ENCODE peak calls at places on chromosomes 7 and 10, in seven cellular contexts. A, K, W, P, G, J and U are unnamed samples.

GRCh38 chr7:51198654-51199053 is 118.0 kb downstream of the COBL start:
- DNase-seq in A (no peak), K (no peak), W (no peak), P (no peak), G (no peak), J (no peak), U (no peak)

GRCh38 chr10:117892681-117893220 is 154.0 kb downstream of the RAB11FIP2 start:
- DNase-seq in A (no peak), K (no peak), W (no peak), P (no peak), G (no peak), J (no peak), U (no peak)

GRCh38 chr7:26681819-26682418 is 182.5 kb downstream of the SKAP2 start:
- DNase-seq in A (peak; percentile 34), K (no peak), W (no peak), P (no peak), G (peak; percentile 20), J (no peak), U (no peak)

GRCh38 chr10:131233611-131234258 is 77.8 kb downstream of the TCERG1L start:
- DNase-seq in A (no peak), K (no peak), W (no peak), P (no peak), G (no peak), J (no peak), U (no peak)

GRCh38 chr7:150450491-150450992 is at the start of gene GIMAP8:
- DNase-seq in A (no peak), K (peak; percentile 34), W (peak; percentile 81), P (peak; percentile 86), G (peak; percentile 78), J (no peak), U (no peak)

GRCh38 chr7:2716488-2716887 is 28.5 kb downstream of the AMZ1 start:
- DNase-seq in A (no peak), K (no peak), W (no peak), P (no peak), G (no peak), J (no peak), U (no peak)

GRCh38 chr7:26293569-26294308 is 2.1 kb downstream of the SNX10 start:
- DNase-seq in A (no peak), K (no peak), W (no peak), P (no peak), G (peak; percentile 85), J (no peak), U (no peak)

GRCh38 chr10:46028584-46029570 is 1.5 kb downstream of the NCOA4 start:
- DNase-seq in A (peak; percentile 58), K (peak; percentile 56), W (no peak), P (no peak), G (peak; percentile 51), J (peak; percentile 51), U (no peak)

GRCh38 chr7:142516038-142516501 is 233.2 kb upstream of the PRSS1 start:
- DNase-seq in A (peak; percentile 44), K (peak; percentile 60), W (no peak), P (no peak), G (peak; percentile 49), J (no peak), U (peak; percentile 57)

GRCh38 chr7:151168787-151169162 is 1.3 kb upstream of the GBX1 start:
- DNase-seq in A (no peak), K (no peak), W (peak; percentile 21), P (no peak), G (no peak), J (no peak), U (no peak)

GRCh38 chr7:148916186-148916585 is 32.1 kb upstream of the EZH2 start:
- DNase-seq in A (no peak), K (no peak), W (no peak), P (no peak), G (no peak), J (peak; percentile 2), U (no peak)

GRCh38 chr7:70193514-70193913 is 595.2 kb downstream of the AUTS2 start:
- DNase-seq in A (no peak), K (no peak), W (no peak), P (no peak), G (peak; percentile 2), J (no peak), U (no peak)

GRCh38 chr7:105618016-105618296 is 36.7 kb upstream of the EFCAB10 start:
- DNase-seq in A (no peak), K (no peak), W (peak; percentile 27), P (no peak), G (no peak), J (no peak), U (no peak)

GRCh38 chr10:33783078-33783477 is 448.6 kb upstream of the NRP1 start:
- DNase-seq in A (no peak), K (no peak), W (no peak), P (no peak), G (no peak), J (no peak), U (no peak)

GRCh38 chr10:125823663-125824251 is 411 bp downstream of the BCCIP start:
- DNase-seq in A (no peak), K (peak; percentile 25), W (no peak), P (no peak), G (peak; percentile 22), J (no peak), U (no peak)

GRCh38 chr10:91829268-91829667 is 31.0 kb downstream of the TNKS2 start:
- DNase-seq in A (no peak), K (no peak), W (no peak), P (no peak), G (no peak), J (no peak), U (no peak)

GRCh38 chr7:130277763-130278643 is 11.3 kb downstream of the CPA2 start:
- DNase-seq in A (peak; percentile 30), K (peak; percentile 42), W (no peak), P (no peak), G (no peak), J (no peak), U (no peak)

GRCh38 chr10:80168679-80169380 is 36.3 kb downstream of the PLAC9 start:
- DNase-seq in A (peak; percentile 60), K (no peak), W (no peak), P (no peak), G (no peak), J (no peak), U (no peak)

GRCh38 chr7:118259115-118259514 is 34.6 kb downstream of the ANKRD7 start:
- DNase-seq in A (no peak), K (no peak), W (no peak), P (no peak), G (no peak), J (no peak), U (no peak)

GRCh38 chr10:91626936-91627335 is 5.9 kb downstream of the PPP1R3C start:
- DNase-seq in A (no peak), K (no peak), W (no peak), P (no peak), G (no peak), J (no peak), U (no peak)

GRCh38 chr7:30894866-30895408 is 16.7 kb upstream of the AQP1 start:
- DNase-seq in A (no peak), K (no peak), W (no peak), P (peak; percentile 30), G (no peak), J (no peak), U (no peak)

GRCh38 chr10:85542936-85543730 is 823.5 kb downstream of the GRID1 start:
- DNase-seq in A (no peak), K (no peak), W (no peak), P (no peak), G (no peak), J (no peak), U (no peak)

DNA sequence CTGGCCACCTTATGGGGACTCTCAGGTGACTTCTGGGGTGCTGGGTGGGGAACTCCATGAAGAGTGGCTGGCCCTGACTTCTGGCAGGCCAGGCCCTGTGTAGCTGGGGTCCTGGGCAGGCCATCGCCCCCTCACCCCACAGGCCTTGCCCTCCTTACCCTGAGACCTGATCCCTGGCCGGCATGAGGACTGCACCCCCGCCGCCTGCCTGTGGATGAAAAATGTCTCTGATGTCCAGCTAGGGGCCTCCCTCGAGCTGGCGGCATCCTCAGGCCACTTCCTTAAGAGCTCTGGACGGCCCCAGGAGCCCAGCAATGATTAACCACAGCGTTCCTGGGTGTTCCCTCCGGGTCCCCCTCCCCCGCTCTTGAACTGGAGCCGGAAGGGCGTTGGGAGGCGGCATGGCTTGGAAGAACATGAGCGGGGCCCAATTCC is 31.8 kb upstream of the SHH start:
- DNase-seq in A (peak; percentile 96), K (peak; percentile 88), W (peak; percentile 93), P (peak; percentile 52), G (no peak), J (no peak), U (no peak)
- TF ChIP-seq CTCF in A (no peak), K (no peak), W (peak; percentile 16), P (no peak), G (no peak), J (no peak), U (no peak)

GRCh38 chr7:122887848-122888247 is 1.6 kb upstream of the CADPS2 start:
- DNase-seq in A (no peak), K (no peak), W (no peak), P (no peak), G (no peak), J (no peak), U (no peak)

GRCh38 chr7:122889116-122889515 is 2.9 kb upstream of the CADPS2 start:
- DNase-seq in A (no peak), K (no peak), W (no peak), P (no peak), G (no peak), J (no peak), U (no peak)

GRCh38 chr7:122885583-122886356 is 490 bp downstream of the CADPS2 start:
- DNase-seq in A (peak; percentile 46), K (peak; percentile 45), W (peak; percentile 74), P (peak; percentile 79), G (no peak), J (no peak), U (no peak)

GRCh38 chr7:122886357-122887081 is at the start of gene CADPS2:
- DNase-seq in A (peak; percentile 91), K (peak; percentile 85), W (peak; percentile 95), P (peak; percentile 90), G (peak; percentile 19), J (no peak), U (no peak)

GRCh38 chr7:122887198-122887597 is 938 bp upstream of the CADPS2 start:
- DNase-seq in A (peak; percentile 69), K (peak; percentile 69), W (peak; percentile 79), P (peak; percentile 76), G (peak; percentile 5), J (peak; percentile 38), U (no peak)
- TF ChIP-seq CTCF in A (no peak), K (no peak), W (peak; percentile 26), P (no peak), G (no peak), J (peak; percentile 33), U (no peak)

GRCh38 chr10:97179731-97180366 is 5.9 kb downstream of the SLIT1 start:
- DNase-seq in A (no peak), K (no peak), W (peak; percentile 60), P (no peak), G (no peak), J (no peak), U (no peak)
- TF ChIP-seq CTCF in A (no peak), K (no peak), W (no peak), P (no peak), G (no peak), J (no peak), U (peak; percentile 29)

DNA sequence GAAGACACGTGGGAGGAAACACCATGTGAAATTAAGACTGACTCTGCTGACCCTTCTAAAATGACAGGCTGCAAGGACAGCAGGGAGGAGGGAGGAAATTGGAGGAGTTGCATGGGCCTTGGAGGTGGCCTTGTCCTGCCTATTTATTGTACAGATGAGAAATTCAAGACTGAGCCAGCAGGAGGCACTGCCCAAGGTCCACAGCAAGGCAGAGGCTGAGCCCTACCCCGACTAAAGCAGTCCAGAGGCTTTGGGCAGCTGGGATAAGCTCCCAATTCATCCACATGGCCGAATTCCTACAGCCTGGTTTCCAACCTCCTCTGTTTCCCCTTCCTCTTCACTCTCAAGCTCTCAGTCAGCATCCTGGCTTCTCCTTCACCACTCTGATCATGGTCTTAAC is 215.9 kb upstream of the ZMIZ1 start:
- DNase-seq in A (no peak), K (peak; percentile 42), W (no peak), P (no peak), G (peak; percentile 47), J (no peak), U (no peak)
- TF ChIP-seq CTCF in A (peak; percentile 36), K (peak; percentile 28), W (peak; percentile 40), P (no peak), G (no peak), J (no peak), U (peak; percentile 32)